ENCODE peak calls at places on chromosomes 16 and 17, in five cellular contexts. Z, N, M, O and K are unnamed samples.

GRCh38 chr17:15963670-15964110 is 18.8 kb downstream of the ADORA2B start:
- DNase-seq in N (no peak), M (no peak), O (no peak), Z (no peak), K (no peak)

GRCh38 chr16:88087517-88087877 is 136.3 kb downstream of the BANP start:
- DNase-seq in Z (no peak), O (no peak), N (no peak), M (no peak), K (no peak)

GRCh38 chr16:86834451-86835035 is 256.2 kb downstream of the FOXL1 start:
- DNase-seq in O (no peak), M (no peak), N (peak; percentile 34), Z (peak; percentile 49), K (no peak)

GRCh38 chr16:88651276-88651988 is 579 bp upstream of the CYBA start:
- DNase-seq in Z (no peak), O (peak; percentile 92), N (no peak), M (peak; percentile 94), K (no peak)

GRCh38 chr17:41967141-41967920 is 736 bp downstream of the CNP start:
- DNase-seq in O (no peak), M (peak; percentile 82), Z (peak; percentile 34), N (no peak), K (no peak)

GRCh38 chr16:19167710-19168172 is 299 bp upstream of the SYT17 start:
- DNase-seq in N (peak; percentile 50), M (peak; percentile 60), Z (peak; percentile 87), O (no peak), K (peak; percentile 65)

GRCh38 chr17:40539711-40540411 is 25.4 kb downstream of the CCR7 start:
- DNase-seq in N (no peak), O (no peak), M (no peak), Z (no peak), K (no peak)

GRCh38 chr16:89319883-89320716 is 102.6 kb downstream of the ZNF778 start:
- DNase-seq in Z (no peak), M (peak; percentile 64), N (no peak), O (peak; percentile 17), K (peak; percentile 39)

GRCh38 chr17:7867881-7868329 is 10.1 kb downstream of the CYB5D1 start:
- DNase-seq in M (no peak), O (no peak), N (no peak), Z (no peak), K (no peak)

GRCh38 chr16:11996433-11997174 is 20.1 kb downstream of the SNX29 start:
- DNase-seq in O (no peak), N (no peak), Z (no peak), M (no peak), K (no peak)

GRCh38 chr16:83392743-83393142 is 415.0 kb upstream of the HSBP1 start:
- DNase-seq in O (no peak), Z (no peak), M (no peak), N (no peak), K (no peak)
- TF ChIP-seq SUZ12 in O (no peak), Z (no peak), M (no peak), N (no peak), K (no peak)

GRCh38 chr17:69597898-69598692 is 183.6 kb downstream of the MAP2K6 start:
- DNase-seq in N (no peak), M (no peak), O (no peak), Z (no peak), K (no peak)
- TF ChIP-seq SUZ12 in N (no peak), M (no peak), O (no peak), Z (no peak), K (no peak)

DNA sequence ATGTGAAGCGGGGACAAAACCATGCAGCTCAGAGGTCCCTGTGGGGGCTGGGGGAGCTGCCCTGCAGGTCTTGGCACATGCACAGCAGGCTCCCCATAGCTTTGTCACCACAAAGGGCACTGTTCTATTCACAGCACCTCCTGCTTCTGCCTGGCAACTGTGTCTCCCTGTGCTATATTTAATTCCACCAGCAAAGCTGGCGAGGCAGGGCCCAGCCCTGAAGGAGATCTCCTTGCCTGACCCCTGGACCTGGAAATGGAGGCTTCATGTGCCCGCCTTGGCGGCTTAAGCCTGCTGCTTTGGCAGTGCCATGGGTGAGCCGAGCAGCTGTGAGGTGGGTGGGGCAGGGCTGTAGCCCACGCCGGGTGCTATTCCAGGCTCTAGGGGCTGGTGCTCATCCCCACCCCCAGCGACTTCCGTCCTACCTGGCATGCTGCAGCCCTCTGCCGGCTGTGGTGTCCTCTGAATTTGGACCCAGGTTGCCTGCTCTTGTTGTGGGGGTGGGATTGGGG is 6.8 kb downstream of the LDHD start:
- DNase-seq in N (no peak), Z (no peak), M (no peak), O (no peak), K (no peak)
- TF ChIP-seq SUZ12 in N (no peak), Z (no peak), M (no peak), O (no peak), K (no peak)

GRCh38 chr17:35895602-35896001 is 15.4 kb upstream of the CCL5 start:
- DNase-seq in O (no peak), N (no peak), M (no peak), Z (no peak), K (no peak)

GRCh38 chr17:35900693-35901487 is 20.7 kb upstream of the CCL5 start:
- DNase-seq in Z (peak; percentile 25), N (no peak), M (no peak), O (no peak), K (no peak)

GRCh38 chr17:35900280-35900679 is 20.1 kb upstream of the CCL5 start:
- DNase-seq in N (no peak), O (no peak), Z (no peak), M (no peak), K (no peak)

GRCh38 chr17:35896011-35896587 is 15.9 kb upstream of the CCL5 start:
- DNase-seq in Z (no peak), M (no peak), O (no peak), N (no peak), K (no peak)

GRCh38 chr17:35898283-35899070 is 18.3 kb upstream of the CCL5 start:
- DNase-seq in Z (no peak), O (no peak), M (no peak), N (no peak), K (no peak)
- TF ChIP-seq SUZ12 in Z (no peak), O (no peak), M (no peak), N (no peak), K (no peak)